ENCODE peak calls at places on chromosome 20, in six cellular contexts. Z is left lung; G is GM12865; E is AG04449; W is CD8-positive, alpha-beta T cell; M is neural progenitor cell. B is an unnamed sample.

GRCh38 chr20:36676701-36677421 is 30.9 kb upstream of the SLA2 start:
- DNase-seq in M (peak; percentile 94), W (no peak), E (no peak), G (no peak), Z (no peak), B (no peak)

GRCh38 chr20:2137552-2138201 is 36.0 kb downstream of the STK35 start:
- DNase-seq in E (peak; percentile 85), G (no peak), W (no peak), M (no peak), Z (no peak), B (no peak)

GRCh38 chr20:47350181-47350550 is 6.3 kb downstream of the ZMYND8 start:
- DNase-seq in G (peak; percentile 54), W (no peak), E (no peak), Z (no peak), M (no peak), B (no peak)

GRCh38 chr20:8837396-8837795 is 231.5 kb upstream of the PLCB4 start:
- DNase-seq in M (no peak), G (no peak), Z (no peak), W (no peak), E (peak; percentile 79), B (no peak)

GRCh38 chr20:17562804-17563305 is 7.0 kb upstream of the DSTN start:
- DNase-seq in E (peak; percentile 93), W (no peak), G (no peak), Z (peak; percentile 63), M (no peak), B (no peak)

GRCh38 chr20:43124261-43124660 is 65.4 kb downstream of the PTPRT start:
- DNase-seq in E (no peak), M (no peak), W (no peak), G (no peak), Z (no peak), B (no peak)

GRCh38 chr20:40890635-40891034 is 138.0 kb upstream of the TOP1 start:
- DNase-seq in E (no peak), G (no peak), M (no peak), W (no peak), Z (no peak), B (no peak)

GRCh38 chr20:3068986-3069900 is 2.2 kb upstream of the OXT start:
- DNase-seq in E (no peak), M (peak; percentile 23), Z (no peak), G (peak; percentile 26), W (no peak), B (no peak)

GRCh38 chr20:14921546-14921945 is 584.1 kb upstream of the FLRT3 start:
- DNase-seq in M (no peak), E (no peak), Z (no peak), G (no peak), W (no peak), B (peak; percentile 22)

GRCh38 chr20:9200620-9201019 is 131.7 kb downstream of the PLCB4 start:
- DNase-seq in M (no peak), G (no peak), E (no peak), Z (no peak), W (no peak), B (no peak)

GRCh38 chr20:38271609-38272120 is 11.1 kb upstream of the KIAA1755 start:
- DNase-seq in W (no peak), M (no peak), Z (no peak), G (no peak), E (no peak), B (no peak)
- H3K4me3 ChIP-seq in W (no peak overlapping the region), M (no peak overlapping the region), Z (no peak overlapping the region), G (no peak overlapping the region), E (no peak overlapping the region), B (no peak overlapping the region)

GRCh38 chr20:50468378-50468798 is 41.8 kb upstream of the PTPN1 start:
- DNase-seq in W (no peak), G (no peak), M (no peak), Z (no peak), E (no peak), B (no peak)
- TF ChIP-seq CTCF in W (no peak), G (no peak), M (no peak), Z (no peak), E (no peak), B (no peak)

GRCh38 chr20:52303281-52303950 is 111.8 kb upstream of the ZFP64 start:
- DNase-seq in W (no peak), G (no peak), E (no peak), M (no peak), Z (no peak), B (no peak)
- H3K4me3 ChIP-seq in W (no peak overlapping the region), G (no peak overlapping the region), E (no peak overlapping the region), M (no peak overlapping the region), Z (no peak overlapping the region), B (no peak overlapping the region)

DNA sequence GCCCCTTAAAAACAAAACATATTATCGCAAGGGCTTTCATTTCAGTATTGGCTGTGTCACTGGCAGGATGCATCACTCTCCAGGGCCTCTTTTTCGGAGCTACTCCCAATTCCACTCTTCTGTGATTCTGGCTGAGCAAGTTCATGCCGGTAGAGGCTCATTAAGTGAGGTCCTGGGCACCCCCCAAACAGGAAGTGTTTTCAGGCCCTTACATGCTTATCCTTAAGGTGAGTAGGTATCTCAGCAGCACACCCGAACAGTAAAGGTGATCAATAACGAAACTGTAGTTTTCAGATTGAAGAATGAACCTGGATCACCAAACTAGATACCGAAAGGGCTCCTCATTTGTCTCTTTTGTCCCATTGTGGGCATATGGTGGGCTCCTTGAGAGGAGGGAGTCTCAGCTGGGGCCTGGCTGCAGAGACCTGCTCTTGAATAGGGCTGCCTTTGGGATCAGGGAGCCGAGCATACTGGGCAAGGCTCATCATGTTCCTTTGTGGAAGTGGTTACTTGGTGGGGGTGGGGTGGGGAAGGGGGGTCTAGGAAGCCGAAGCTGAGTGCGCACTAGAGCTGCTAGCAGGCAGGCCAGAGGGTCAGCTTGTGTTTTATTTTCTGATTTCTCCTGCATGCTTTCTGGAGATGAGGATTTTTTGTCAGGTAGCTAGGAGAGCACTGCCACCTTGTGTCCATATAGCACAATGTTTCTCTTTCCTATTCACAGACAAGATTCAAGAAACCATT is 65.2 kb downstream of the CDS2 start:
- DNase-seq in Z (no peak), E (no peak), G (peak; percentile 83), M (peak; percentile 70), W (no peak), B (peak; percentile 63)
- TF ChIP-seq CTCF in Z (peak; percentile 74), E (peak; percentile 63), G (peak; percentile 64), M (peak; percentile 74), W (peak; percentile 69), B (peak; percentile 69)

GRCh38 chr20:44897133-44897532 is 11.6 kb downstream of the YWHAB start:
- DNase-seq in W (no peak), E (no peak), Z (no peak), M (no peak), G (no peak), B (no peak)

GRCh38 chr20:44900231-44900854 is 9.5 kb upstream of the PABPC1L start:
- DNase-seq in E (no peak), G (no peak), Z (no peak), M (no peak), W (no peak), B (no peak)

GRCh38 chr20:44894959-44895358 is 9.5 kb downstream of the YWHAB start:
- DNase-seq in G (no peak), M (no peak), E (no peak), Z (no peak), W (no peak), B (no peak)

GRCh38 chr20:44891826-44892225 is 6.3 kb downstream of the YWHAB start:
- DNase-seq in M (no peak), Z (no peak), G (no peak), W (no peak), E (no peak), B (no peak)

GRCh38 chr20:44896583-44896982 is 11.1 kb downstream of the YWHAB start:
- DNase-seq in E (no peak), Z (no peak), W (no peak), G (no peak), M (no peak), B (no peak)
- H3K4me3 ChIP-seq in E (no peak overlapping the region), Z (no peak overlapping the region), W (no peak overlapping the region), G (no peak overlapping the region), M (no peak overlapping the region), B (no peak overlapping the region)

GRCh38 chr20:23148721-23149570 is 62.8 kb upstream of the CD93 start:
- DNase-seq in W (no peak), M (no peak), G (no peak), E (no peak), Z (no peak), B (no peak)
- TF ChIP-seq CTCF in W (no peak), M (no peak), G (no peak), E (no peak), Z (no peak), B (no peak)

GRCh38 chr20:25083141-25083772 is 1.3 kb upstream of the VSX1 start:
- DNase-seq in E (no peak), G (no peak), W (no peak), Z (no peak), M (peak; percentile 63), B (no peak)

GRCh38 chr20:25082498-25082873 is 545 bp upstream of the VSX1 start:
- DNase-seq in M (peak; percentile 22), W (no peak), G (no peak), E (no peak), Z (no peak), B (no peak)

GRCh38 chr20:25083773-25084615 is 2.1 kb upstream of the VSX1 start:
- DNase-seq in M (peak; percentile 76), G (no peak), W (peak; percentile 27), E (no peak), Z (no peak), B (no peak)

GRCh38 chr20:25085756-25086495 is 4.0 kb upstream of the VSX1 start:
- DNase-seq in E (no peak), Z (no peak), M (no peak), W (no peak), G (no peak), B (no peak)

GRCh38 chr20:25084616-25085187 is 2.8 kb upstream of the VSX1 start:
- DNase-seq in G (no peak), E (no peak), Z (no peak), W (no peak), M (peak; percentile 50), B (no peak)
- H3K4me3 ChIP-seq in G (no peak overlapping the region), E (no peak overlapping the region), Z (no peak overlapping the region), W (no peak overlapping the region), M (peak overlapping the region; percentile 44), B (no peak overlapping the region)